ENCODE peak calls at places on chromosomes 6 and 20, in eight cellular contexts. One of them, this sample, is unnamed.

GRCh38 chr6:32086661-32087573 is 22.2 kb downstream of the TNXB start:
- DNase-seq in cardiac muscle cell: peak; percentile 70
- DNase-seq in Peyer's patch: no peak
- DNase-seq in neural progenitor cell: no peak
- DNase-seq in lung: no peak
- DNase-seq in psoas muscle: no peak
- DNase-seq in gastrocnemius medialis: no peak
- DNase-seq in fibroblast of lung: peak; percentile 87
- DNase-seq in this sample: peak; percentile 49

GRCh38 chr20:53994088-53994487 is 76.3 kb downstream of the BCAS1 start:
- DNase-seq in cardiac muscle cell: no peak
- DNase-seq in Peyer's patch: no peak
- DNase-seq in neural progenitor cell: no peak
- DNase-seq in lung: no peak
- DNase-seq in psoas muscle: no peak
- DNase-seq in gastrocnemius medialis: no peak
- DNase-seq in fibroblast of lung: no peak
- DNase-seq in this sample: no peak

GRCh38 chr20:24612799-24613775 is 143.7 kb downstream of the SYNDIG1 start:
- DNase-seq in cardiac muscle cell: peak; percentile 21
- DNase-seq in Peyer's patch: no peak
- DNase-seq in neural progenitor cell: no peak
- DNase-seq in lung: no peak
- DNase-seq in psoas muscle: no peak
- DNase-seq in gastrocnemius medialis: no peak
- DNase-seq in fibroblast of lung: peak; percentile 35
- DNase-seq in this sample: no peak

GRCh38 chr6:4352731-4353130 is 217.4 kb upstream of the ECI2 start:
- DNase-seq in cardiac muscle cell: no peak
- DNase-seq in Peyer's patch: no peak
- DNase-seq in neural progenitor cell: no peak
- DNase-seq in lung: no peak
- DNase-seq in psoas muscle: no peak
- DNase-seq in gastrocnemius medialis: no peak
- DNase-seq in fibroblast of lung: no peak
- DNase-seq in this sample: no peak

GRCh38 chr20:46710149-46710913 is 882 bp downstream of the SLC2A10 start:
- DNase-seq in cardiac muscle cell: no peak
- DNase-seq in Peyer's patch: no peak
- DNase-seq in neural progenitor cell: no peak
- DNase-seq in lung: no peak
- DNase-seq in psoas muscle: no peak
- DNase-seq in gastrocnemius medialis: no peak
- DNase-seq in fibroblast of lung: no peak
- DNase-seq in this sample: no peak

GRCh38 chr6:43494766-43495165 is 15.4 kb downstream of the LRRC73 start:
- DNase-seq in cardiac muscle cell: no peak
- DNase-seq in Peyer's patch: no peak
- DNase-seq in neural progenitor cell: no peak
- DNase-seq in lung: no peak
- DNase-seq in psoas muscle: no peak
- DNase-seq in gastrocnemius medialis: no peak
- DNase-seq in fibroblast of lung: no peak
- DNase-seq in this sample: no peak

GRCh38 chr6:28137458-28138020 is 4.1 kb upstream of the ZKSCAN8 start:
- DNase-seq in cardiac muscle cell: peak; percentile 30
- DNase-seq in Peyer's patch: no peak
- DNase-seq in neural progenitor cell: no peak
- DNase-seq in lung: no peak
- DNase-seq in psoas muscle: no peak
- DNase-seq in gastrocnemius medialis: no peak
- DNase-seq in fibroblast of lung: peak; percentile 29
- DNase-seq in this sample: no peak

GRCh38 chr6:93040375-93040774 is 379.0 kb downstream of the EPHA7 start:
- DNase-seq in cardiac muscle cell: peak; percentile 52
- DNase-seq in Peyer's patch: no peak
- DNase-seq in neural progenitor cell: no peak
- DNase-seq in lung: no peak
- DNase-seq in psoas muscle: no peak
- DNase-seq in gastrocnemius medialis: no peak
- DNase-seq in fibroblast of lung: peak; percentile 42
- DNase-seq in this sample: no peak

GRCh38 chr20:56630086-56630493 is 984 bp downstream of the TFAP2C start:
- DNase-seq in cardiac muscle cell: peak; percentile 50
- DNase-seq in Peyer's patch: no peak
- DNase-seq in neural progenitor cell: peak; percentile 95
- DNase-seq in lung: peak; percentile 84
- DNase-seq in psoas muscle: no peak
- DNase-seq in gastrocnemius medialis: no peak
- DNase-seq in fibroblast of lung: peak; percentile 72
- DNase-seq in this sample: peak; percentile 97

GRCh38 chr6:47134476-47135189 is 92.5 kb upstream of the ADGRF1 start:
- DNase-seq in cardiac muscle cell: peak; percentile 93
- DNase-seq in Peyer's patch: no peak
- DNase-seq in neural progenitor cell: no peak
- DNase-seq in lung: no peak
- DNase-seq in psoas muscle: no peak
- DNase-seq in gastrocnemius medialis: no peak
- DNase-seq in fibroblast of lung: peak; percentile 99
- DNase-seq in this sample: peak; percentile 90
- H3K27ac ChIP-seq in cardiac muscle cell: peak overlapping the region; percentile 4
- H3K27ac ChIP-seq in Peyer's patch: no peak overlapping the region
- H3K27ac ChIP-seq in neural progenitor cell: no peak overlapping the region
- H3K27ac ChIP-seq in lung: peak overlapping the region; percentile 40
- H3K27ac ChIP-seq in psoas muscle: peak overlapping the region; percentile 11
- H3K27ac ChIP-seq in gastrocnemius medialis: no peak overlapping the region
- H3K27ac ChIP-seq in fibroblast of lung: peak overlapping the region; percentile 21
- H3K27ac ChIP-seq in this sample: peak overlapping the region; percentile 85

DNA sequence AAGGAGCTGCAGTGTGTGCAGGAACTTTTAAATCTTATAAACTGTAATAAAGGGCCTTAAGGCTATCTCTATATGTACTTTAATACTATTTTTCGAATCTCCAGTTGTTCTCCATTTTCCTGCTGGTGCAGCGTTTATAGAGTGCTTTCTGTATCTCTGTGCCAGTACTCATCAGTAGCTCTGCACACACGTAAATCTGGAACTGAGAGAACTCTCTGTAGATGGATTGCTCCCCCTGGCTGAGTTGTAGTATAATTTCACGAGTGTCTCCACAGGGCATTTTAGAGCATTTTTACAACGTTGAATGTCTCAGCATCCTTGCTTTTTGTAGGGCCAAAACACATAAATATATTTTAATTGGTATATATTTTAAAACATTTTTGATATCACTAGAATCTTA is 256.5 kb downstream of the TRDN start:
- DNase-seq in cardiac muscle cell: peak; percentile 5
- DNase-seq in Peyer's patch: no peak
- DNase-seq in neural progenitor cell: peak; percentile 61
- DNase-seq in lung: no peak
- DNase-seq in psoas muscle: no peak
- DNase-seq in gastrocnemius medialis: no peak
- DNase-seq in fibroblast of lung: peak; percentile 12
- DNase-seq in this sample: no peak
- TF ChIP-seq CTCF in cardiac muscle cell: no peak
- TF ChIP-seq CTCF in Peyer's patch: no peak
- TF ChIP-seq CTCF in neural progenitor cell: peak; percentile 54
- TF ChIP-seq CTCF in lung: no peak
- TF ChIP-seq CTCF in psoas muscle: peak; percentile 15
- TF ChIP-seq CTCF in gastrocnemius medialis: no peak
- TF ChIP-seq CTCF in fibroblast of lung: no peak
- TF ChIP-seq CTCF in this sample: no peak

GRCh38 chr6:3208096-3208774 is 19.2 kb downstream of the TUBB2B start:
- DNase-seq in cardiac muscle cell: peak; percentile 92
- DNase-seq in Peyer's patch: no peak
- DNase-seq in neural progenitor cell: no peak
- DNase-seq in lung: no peak
- DNase-seq in psoas muscle: peak; percentile 55
- DNase-seq in gastrocnemius medialis: no peak
- DNase-seq in fibroblast of lung: peak; percentile 96
- DNase-seq in this sample: peak; percentile 50

GRCh38 chr6:3204921-3205320 is 22.5 kb downstream of the TUBB2B start:
- DNase-seq in cardiac muscle cell: no peak
- DNase-seq in Peyer's patch: no peak
- DNase-seq in neural progenitor cell: no peak
- DNase-seq in lung: no peak
- DNase-seq in psoas muscle: no peak
- DNase-seq in gastrocnemius medialis: no peak
- DNase-seq in fibroblast of lung: no peak
- DNase-seq in this sample: no peak

GRCh38 chr6:3205913-3206312 is 21.5 kb downstream of the TUBB2B start:
- DNase-seq in cardiac muscle cell: peak; percentile 95
- DNase-seq in Peyer's patch: no peak
- DNase-seq in neural progenitor cell: no peak
- DNase-seq in lung: no peak
- DNase-seq in psoas muscle: no peak
- DNase-seq in gastrocnemius medialis: no peak
- DNase-seq in fibroblast of lung: peak; percentile 97
- DNase-seq in this sample: peak; percentile 32

GRCh38 chr6:3208775-3209113 is 18.7 kb downstream of the TUBB2B start:
- DNase-seq in cardiac muscle cell: no peak
- DNase-seq in Peyer's patch: no peak
- DNase-seq in neural progenitor cell: no peak
- DNase-seq in lung: no peak
- DNase-seq in psoas muscle: no peak
- DNase-seq in gastrocnemius medialis: no peak
- DNase-seq in fibroblast of lung: no peak
- DNase-seq in this sample: no peak

GRCh38 chr6:3206339-3207015 is 21.0 kb downstream of the TUBB2B start:
- DNase-seq in cardiac muscle cell: no peak
- DNase-seq in Peyer's patch: no peak
- DNase-seq in neural progenitor cell: no peak
- DNase-seq in lung: no peak
- DNase-seq in psoas muscle: no peak
- DNase-seq in gastrocnemius medialis: no peak
- DNase-seq in fibroblast of lung: no peak
- DNase-seq in this sample: no peak
- H3K27ac ChIP-seq in cardiac muscle cell: no peak overlapping the region
- H3K27ac ChIP-seq in Peyer's patch: no peak overlapping the region
- H3K27ac ChIP-seq in neural progenitor cell: no peak overlapping the region
- H3K27ac ChIP-seq in lung: no peak overlapping the region
- H3K27ac ChIP-seq in psoas muscle: no peak overlapping the region
- H3K27ac ChIP-seq in gastrocnemius medialis: no peak overlapping the region
- H3K27ac ChIP-seq in fibroblast of lung: no peak overlapping the region
- H3K27ac ChIP-seq in this sample: no peak overlapping the region

DNA sequence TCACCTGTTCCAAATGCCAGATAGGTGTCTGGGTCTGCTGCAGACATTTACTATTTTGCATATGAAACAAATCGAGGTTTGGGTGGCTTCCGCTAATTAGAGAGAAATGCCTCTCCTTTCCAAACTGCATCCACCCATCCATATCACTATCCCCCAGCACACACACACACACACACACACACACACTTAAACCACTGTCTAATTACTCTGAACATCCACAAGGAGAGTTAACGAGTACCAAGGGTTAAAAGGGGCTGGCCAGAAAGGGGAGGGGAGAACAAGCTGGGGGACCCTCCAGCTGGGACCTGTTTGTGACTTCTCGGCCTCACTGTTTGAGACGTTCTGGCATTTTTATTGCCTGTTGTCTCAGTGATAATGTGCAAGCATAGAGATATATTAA is 261.2 kb downstream of the FOXC1 start:
- DNase-seq in cardiac muscle cell: no peak
- DNase-seq in Peyer's patch: no peak
- DNase-seq in neural progenitor cell: peak; percentile 53
- DNase-seq in lung: no peak
- DNase-seq in psoas muscle: no peak
- DNase-seq in gastrocnemius medialis: no peak
- DNase-seq in fibroblast of lung: no peak
- DNase-seq in this sample: no peak
- TF ChIP-seq CTCF in cardiac muscle cell: no peak
- TF ChIP-seq CTCF in Peyer's patch: no peak
- TF ChIP-seq CTCF in neural progenitor cell: no peak
- TF ChIP-seq CTCF in lung: no peak
- TF ChIP-seq CTCF in psoas muscle: no peak
- TF ChIP-seq CTCF in gastrocnemius medialis: no peak
- TF ChIP-seq CTCF in fibroblast of lung: no peak
- TF ChIP-seq CTCF in this sample: no peak

GRCh38 chr20:32321390-32321789 is 36.7 kb upstream of the ASXL1 start:
- DNase-seq in cardiac muscle cell: no peak
- DNase-seq in Peyer's patch: no peak
- DNase-seq in neural progenitor cell: no peak
- DNase-seq in lung: no peak
- DNase-seq in psoas muscle: no peak
- DNase-seq in gastrocnemius medialis: no peak
- DNase-seq in fibroblast of lung: no peak
- DNase-seq in this sample: no peak

GRCh38 chr20:32326507-32326851 is 31.7 kb upstream of the ASXL1 start:
- DNase-seq in cardiac muscle cell: no peak
- DNase-seq in Peyer's patch: no peak
- DNase-seq in neural progenitor cell: no peak
- DNase-seq in lung: no peak
- DNase-seq in psoas muscle: no peak
- DNase-seq in gastrocnemius medialis: no peak
- DNase-seq in fibroblast of lung: peak; percentile 44
- DNase-seq in this sample: no peak

GRCh38 chr20:32327087-32327681 is 30.9 kb upstream of the ASXL1 start:
- DNase-seq in cardiac muscle cell: peak; percentile 85
- DNase-seq in Peyer's patch: no peak
- DNase-seq in neural progenitor cell: no peak
- DNase-seq in lung: no peak
- DNase-seq in psoas muscle: no peak
- DNase-seq in gastrocnemius medialis: no peak
- DNase-seq in fibroblast of lung: peak; percentile 96
- DNase-seq in this sample: no peak

GRCh38 chr20:32329817-32330554 is 28.1 kb upstream of the ASXL1 start:
- DNase-seq in cardiac muscle cell: no peak
- DNase-seq in Peyer's patch: no peak
- DNase-seq in neural progenitor cell: no peak
- DNase-seq in lung: no peak
- DNase-seq in psoas muscle: no peak
- DNase-seq in gastrocnemius medialis: no peak
- DNase-seq in fibroblast of lung: no peak
- DNase-seq in this sample: peak; percentile 30

DNA sequence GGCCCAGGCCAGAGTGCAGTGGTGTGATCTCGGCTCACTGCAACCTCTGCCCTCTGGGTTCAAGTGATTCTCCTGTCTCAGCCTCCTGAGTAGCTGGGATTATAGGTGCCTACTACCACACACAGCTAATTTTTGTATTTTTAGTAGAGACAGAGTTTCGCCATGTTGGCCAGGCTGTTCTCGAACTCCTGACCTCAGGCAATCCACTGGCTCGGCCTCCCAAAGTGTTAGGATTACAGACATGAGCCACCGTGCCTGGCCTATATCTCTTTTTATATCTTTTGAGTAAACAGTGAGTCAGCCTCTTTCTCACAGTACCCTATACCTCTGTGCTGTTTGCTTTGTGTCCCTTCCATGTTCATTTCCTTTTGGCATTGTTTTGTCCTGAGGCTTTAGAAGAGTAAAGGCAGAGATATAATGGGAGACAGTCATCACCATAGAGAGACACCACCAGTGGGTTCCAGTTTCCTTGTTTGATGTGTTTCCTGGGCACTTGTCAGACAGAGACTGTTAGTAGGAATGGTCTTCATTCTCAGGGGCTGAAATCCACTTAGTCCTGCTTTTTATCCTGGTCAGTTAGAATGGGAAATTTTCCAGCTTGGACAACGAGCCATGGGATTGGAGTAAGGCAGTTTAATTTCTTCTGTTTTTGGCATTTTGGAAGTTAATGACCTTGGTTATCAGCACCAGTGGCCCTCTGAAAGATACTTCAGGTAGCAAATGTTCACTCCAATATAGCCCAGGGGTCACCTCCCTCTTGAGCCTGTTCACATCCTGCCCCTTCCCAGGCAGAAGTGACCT is 32.2 kb upstream of the ASXL1 start:
- DNase-seq in cardiac muscle cell: peak; percentile 59
- DNase-seq in Peyer's patch: no peak
- DNase-seq in neural progenitor cell: no peak
- DNase-seq in lung: no peak
- DNase-seq in psoas muscle: no peak
- DNase-seq in gastrocnemius medialis: no peak
- DNase-seq in fibroblast of lung: peak; percentile 83
- DNase-seq in this sample: peak; percentile 51
- H3K27ac ChIP-seq in cardiac muscle cell: peak overlapping the region; percentile 83
- H3K27ac ChIP-seq in Peyer's patch: peak overlapping the region; percentile 42
- H3K27ac ChIP-seq in neural progenitor cell: no peak overlapping the region
- H3K27ac ChIP-seq in lung: peak overlapping the region; percentile 32
- H3K27ac ChIP-seq in psoas muscle: peak overlapping the region; percentile 23
- H3K27ac ChIP-seq in gastrocnemius medialis: no peak overlapping the region
- H3K27ac ChIP-seq in fibroblast of lung: no peak overlapping the region
- H3K27ac ChIP-seq in this sample: no peak overlapping the region